ENCODE peak calls at places on chromosomes 12 and 14, in six cellular contexts. P is stimulated activated CD4-positive, alpha-beta T cell treated with anti-CD3 and anti-CD28 coated beads, Interleukin-12 subunit alpha, Interleukin-12 subunit beta, amount 100 ng/mL, for 4 hours; L is left ventricle myocardium inferior; R is HuH-7; I is HEK293T; M is lung. C is an unnamed sample.
A peak's percentile ranks its signal among the peaks of the same experiment; 100 is the strongest.

GRCh38 chr14:103724116-103724515 is 8.5 kb downstream of the ZFYVE21 start:
- DNase-seq in P (no peak), L (peak; percentile 75), R (no peak), I (no peak), M (no peak), C (no peak)

GRCh38 chr12:92338671-92339070 is 193.0 kb upstream of the BTG1 start:
- DNase-seq in P (no peak), L (no peak), R (no peak), I (no peak), M (no peak), C (no peak)

GRCh38 chr12:116955382-116956021 is 44.8 kb downstream of the FBXW8 start:
- DNase-seq in P (no peak), L (no peak), R (peak; percentile 24), I (no peak), M (peak; percentile 75), C (no peak)

GRCh38 chr12:18074001-18074400 is 16.0 kb downstream of the RERGL start:
- DNase-seq in P (no peak), L (no peak), R (no peak), I (no peak), M (no peak), C (no peak)

GRCh38 chr14:65075628-65076325 is 26.5 kb downstream of the MAX start:
- DNase-seq in P (no peak), L (no peak), R (no peak), I (no peak), M (no peak), C (no peak)

GRCh38 chr14:24095196-24096068 is 1.3 kb downstream of the PCK2 start:
- DNase-seq in P (peak; percentile 51), L (peak; percentile 43), R (peak; percentile 95), I (peak; percentile 25), M (peak; percentile 65), C (no peak)

GRCh38 chr12:5708371-5708770 is 236.7 kb downstream of the ANO2 start:
- DNase-seq in P (no peak), L (no peak), R (no peak), I (no peak), M (no peak), C (no peak)

GRCh38 chr12:113846275-113846674 is 119.8 kb downstream of the RBM19 start:
- DNase-seq in P (no peak), L (no peak), R (no peak), I (no peak), M (no peak), C (no peak)

GRCh38 chr14:64994540-64994939 is 7.8 kb downstream of the FNTB start:
- DNase-seq in P (no peak), L (no peak), R (no peak), I (no peak), M (no peak), C (no peak)

GRCh38 chr14:35883677-35884293 is 57.6 kb downstream of the BRMS1L start:
- DNase-seq in P (peak; percentile 26), L (no peak), R (peak; percentile 22), I (peak; percentile 23), M (no peak), C (peak; percentile 80)

GRCh38 chr12:113075137-113075683 is 18.7 kb downstream of the DTX1 start:
- DNase-seq in P (no peak), L (no peak), R (no peak), I (no peak), M (no peak), C (no peak)

C was measured in midbrain.